ENCODE peak calls at places on chromosomes 11 and 22, in eight cellular contexts. R is brain microvascular endothelial cell, I is retinal pigment epithelial cell, V is A172, J is sciatic nerve, T is astrocyte of the spinal cord, A is lung, O is HFFc6. W is an unnamed sample.

GRCh38 chr11:95671768-95672167 is 117.8 kb downstream of the FAM76B start:
- DNase-seq in R (no peak), I (no peak), V (no peak), J (no peak), T (no peak), A (no peak), O (no peak), W (no peak)

GRCh38 chr11:122601131-122602125 is 54.1 kb upstream of the UBASH3B start:
- DNase-seq in R (peak; percentile 42), I (peak; percentile 63), V (peak; percentile 31), J (no peak), T (peak; percentile 38), A (no peak), O (peak; percentile 68), W (peak; percentile 63)

GRCh38 chr11:102842930-102843329 is 479 bp downstream of the MMP3 start:
- DNase-seq in R (no peak), I (no peak), V (no peak), J (no peak), T (no peak), A (no peak), O (no peak), W (no peak)

GRCh38 chr11:95230054-95231034 is 658 bp downstream of the SESN3 start:
- DNase-seq in R (peak; percentile 7), I (no peak), V (no peak), J (peak; percentile 76), T (peak; percentile 30), A (peak; percentile 30), O (no peak), W (peak; percentile 7)

GRCh38 chr22:44422742-44423370 is 75.2 kb downstream of the RTL6 start:
- DNase-seq in R (no peak), I (no peak), V (no peak), J (peak; percentile 28), T (no peak), A (no peak), O (no peak), W (no peak)

GRCh38 chr22:20268350-20269012 is 363 bp upstream of the RTN4R start:
- DNase-seq in R (no peak), I (no peak), V (no peak), J (no peak), T (no peak), A (peak; percentile 55), O (no peak), W (peak; percentile 82)

GRCh38 chr11:16615480-16615879 is 123.0 kb upstream of the C11orf58 start:
- DNase-seq in R (no peak), I (no peak), V (no peak), J (no peak), T (no peak), A (no peak), O (no peak), W (no peak)

GRCh38 chr11:28798286-28798685 is 690.1 kb downstream of the METTL15 start:
- DNase-seq in R (no peak), I (no peak), V (no peak), J (no peak), T (peak; percentile 8), A (no peak), O (no peak), W (no peak)

GRCh38 chr11:72625746-72626636 is 48.2 kb downstream of the PDE2A start:
- DNase-seq in R (no peak), I (no peak), V (no peak), J (peak; percentile 66), T (peak; percentile 38), A (no peak), O (no peak), W (peak; percentile 41)

GRCh38 chr11:117805048-117805447 is 8.0 kb upstream of the DSCAML1 start:
- DNase-seq in R (no peak), I (no peak), V (no peak), J (no peak), T (no peak), A (no peak), O (no peak), W (no peak)

GRCh38 chr11:77442394-77443053 is 31.4 kb downstream of the PAK1 start:
- DNase-seq in R (no peak), I (no peak), V (no peak), J (no peak), T (no peak), A (no peak), O (no peak), W (no peak)

GRCh38 chr11:46235777-46236688 is 41.4 kb upstream of the CREB3L1 start:
- DNase-seq in R (no peak), I (no peak), V (no peak), J (no peak), T (no peak), A (no peak), O (no peak), W (no peak)

GRCh38 chr11:86811637-86812321 is 11.4 kb downstream of the PRSS23 start:
- DNase-seq in R (peak; percentile 84), I (no peak), V (peak; percentile 72), J (no peak), T (peak; percentile 80), A (no peak), O (peak; percentile 69), W (peak; percentile 57)

GRCh38 chr22:42500164-42500835 is 19.3 kb downstream of the RRP7A start:
- DNase-seq in R (peak; percentile 54), I (peak; percentile 10), V (no peak), J (peak; percentile 92), T (peak; percentile 64), A (peak; percentile 89), O (no peak), W (peak; percentile 99)

GRCh38 chr22:45673482-45674175 is 2.0 kb downstream of the ATXN10 start:
- DNase-seq in R (no peak), I (no peak), V (no peak), J (no peak), T (no peak), A (no peak), O (no peak), W (no peak)

GRCh38 chr22:17115927-17116326 is 5.2 kb downstream of the TMEM121B start:
- DNase-seq in R (no peak), I (no peak), V (no peak), J (no peak), T (no peak), A (no peak), O (no peak), W (no peak)

GRCh38 chr11:124896821-124897391 is 759 bp downstream of the ROBO4 start:
- DNase-seq in R (no peak), I (no peak), V (peak; percentile 44), J (no peak), T (no peak), A (no peak), O (no peak), W (no peak)